ENCODE peak calls at places on chromosomes 12 and 14, in four cellular contexts. One of them, this sample, is unnamed.

GRCh38 chr14:93926209-93926872 is 803 bp upstream of the FAM181A start:
- DNase-seq in HepG2: peak
- DNase-seq in GM12878: no peak
- DNase-seq in H1: no peak
- DNase-seq in this sample: no peak

GRCh38 chr12:42735869-42736361 is 146.4 kb upstream of the PRICKLE1 start:
- DNase-seq in HepG2: no peak
- DNase-seq in GM12878: no peak
- DNase-seq in H1: no peak
- DNase-seq in this sample: no peak

GRCh38 chr12:19643635-19644034 is 204.3 kb downstream of the AEBP2 start:
- DNase-seq in HepG2: peak
- DNase-seq in GM12878: no peak
- DNase-seq in H1: peak
- DNase-seq in this sample: no peak

GRCh38 chr14:36069535-36069900 is 107.0 kb downstream of the PTCSC3 start:
- DNase-seq in HepG2: peak
- DNase-seq in GM12878: no peak
- DNase-seq in H1: peak
- DNase-seq in this sample: peak

GRCh38 chr14:36129181-36129580 is 47.3 kb downstream of the PTCSC3 start:
- DNase-seq in HepG2: no peak
- DNase-seq in GM12878: no peak
- DNase-seq in H1: peak
- DNase-seq in this sample: no peak

GRCh38 chr12:585062-586061 is 77.9 kb downstream of the NINJ2 start:
- DNase-seq in HepG2: peak
- DNase-seq in GM12878: no peak
- DNase-seq in H1: no peak
- DNase-seq in this sample: no peak

GRCh38 chr12:70645494-70646317 is 8.5 kb upstream of the PTPRB start:
- DNase-seq in HepG2: peak
- DNase-seq in GM12878: no peak
- DNase-seq in H1: peak
- DNase-seq in this sample: peak

GRCh38 chr14:104438166-104438887 is 141.2 kb upstream of the C14orf180 start:
- DNase-seq in HepG2: no peak
- DNase-seq in GM12878: no peak
- DNase-seq in H1: no peak
- DNase-seq in this sample: no peak

GRCh38 chr12:125360540-125360939 is 295.3 kb downstream of the AACS start:
- DNase-seq in HepG2: no peak
- DNase-seq in GM12878: no peak
- DNase-seq in H1: no peak
- DNase-seq in this sample: no peak

GRCh38 chr12:105935106-105935505 is 203.6 kb downstream of the NUAK1 start:
- DNase-seq in HepG2: no peak
- DNase-seq in GM12878: no peak
- DNase-seq in H1: no peak
- DNase-seq in this sample: no peak

GRCh38 chr12:65891987-65892481 is 67.8 kb downstream of the HMGA2 start:
- DNase-seq in HepG2: no peak
- DNase-seq in GM12878: no peak
- DNase-seq in H1: no peak
- DNase-seq in this sample: no peak

GRCh38 chr12:68536885-68537284 is 73.8 kb upstream of the RAP1B start:
- DNase-seq in HepG2: no peak
- DNase-seq in GM12878: no peak
- DNase-seq in H1: no peak
- DNase-seq in this sample: no peak

GRCh38 chr12:57592551-57593165 is 1.7 kb downstream of the PIP4K2C start:
- DNase-seq in HepG2: no peak
- DNase-seq in GM12878: no peak
- DNase-seq in H1: no peak
- DNase-seq in this sample: no peak

GRCh38 chr14:56118611-56119181 is 485 bp downstream of the PELI2 start:
- DNase-seq in HepG2: no peak
- DNase-seq in GM12878: no peak
- DNase-seq in H1: no peak
- DNase-seq in this sample: peak

GRCh38 chr12:10236720-10237119 is 24.0 kb downstream of the GABARAPL1 start:
- DNase-seq in HepG2: no peak
- DNase-seq in GM12878: no peak
- DNase-seq in H1: no peak
- DNase-seq in this sample: no peak

GRCh38 chr14:106518054-106518943 is 991.9 kb downstream of the TMEM121 start:
- DNase-seq in HepG2: no peak
- DNase-seq in GM12878: no peak
- DNase-seq in H1: no peak
- DNase-seq in this sample: peak

GRCh38 chr12:67804168-67804567 is 155.6 kb downstream of the DYRK2 start:
- DNase-seq in HepG2: no peak
- DNase-seq in GM12878: no peak
- DNase-seq in H1: no peak
- DNase-seq in this sample: no peak

GRCh38 chr14:104878582-104878981 is 13.5 kb downstream of the CEP170B start:
- DNase-seq in HepG2: no peak
- DNase-seq in GM12878: no peak
- DNase-seq in H1: no peak
- DNase-seq in this sample: no peak

GRCh38 chr14:64955297-64955696 is 12.8 kb upstream of the GPX2 start:
- DNase-seq in HepG2: no peak
- DNase-seq in GM12878: no peak
- DNase-seq in H1: no peak
- DNase-seq in this sample: no peak

GRCh38 chr12:93982847-93983315 is 165.5 kb upstream of the PLXNC1 start:
- DNase-seq in HepG2: no peak
- DNase-seq in GM12878: no peak
- DNase-seq in H1: no peak
- DNase-seq in this sample: no peak

GRCh38 chr14:54715244-54715643 is 148.3 kb downstream of the SAMD4A start:
- DNase-seq in HepG2: no peak
- DNase-seq in GM12878: no peak
- DNase-seq in H1: no peak
- DNase-seq in this sample: peak

GRCh38 chr14:80212025-80212402 is 710 bp upstream of the DIO2 start:
- DNase-seq in HepG2: no peak
- DNase-seq in GM12878: no peak
- DNase-seq in H1: no peak
- DNase-seq in this sample: no peak

DNA sequence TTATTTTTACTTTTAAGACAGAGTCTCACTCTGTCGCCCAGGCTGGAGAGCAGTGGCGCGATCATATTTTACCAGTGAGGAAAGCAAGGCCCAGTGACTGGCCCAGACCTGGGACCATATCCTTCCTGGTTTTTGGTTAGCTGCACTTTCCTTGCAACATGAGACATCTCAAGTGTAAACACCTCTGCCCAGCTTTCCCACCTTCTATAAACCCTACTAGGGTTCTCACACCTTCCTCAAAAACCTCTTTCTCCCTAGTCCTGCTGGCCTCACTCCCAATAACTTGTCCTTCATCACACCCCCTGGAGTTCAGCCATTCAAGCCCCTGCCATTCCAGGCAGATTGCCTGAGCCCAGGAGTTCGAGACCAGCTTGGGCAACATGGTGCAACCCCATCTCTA is 10.3 kb upstream of the PRPH start:
- DNase-seq in HepG2: no peak
- DNase-seq in GM12878: no peak
- DNase-seq in H1: no peak
- DNase-seq in this sample: no peak
- TF ChIP-seq EZH2 in HepG2: no peak
- TF ChIP-seq EZH2 in GM12878: no peak
- TF ChIP-seq EZH2 in H1: no peak
- TF ChIP-seq EZH2 in this sample: no peak

DNA sequence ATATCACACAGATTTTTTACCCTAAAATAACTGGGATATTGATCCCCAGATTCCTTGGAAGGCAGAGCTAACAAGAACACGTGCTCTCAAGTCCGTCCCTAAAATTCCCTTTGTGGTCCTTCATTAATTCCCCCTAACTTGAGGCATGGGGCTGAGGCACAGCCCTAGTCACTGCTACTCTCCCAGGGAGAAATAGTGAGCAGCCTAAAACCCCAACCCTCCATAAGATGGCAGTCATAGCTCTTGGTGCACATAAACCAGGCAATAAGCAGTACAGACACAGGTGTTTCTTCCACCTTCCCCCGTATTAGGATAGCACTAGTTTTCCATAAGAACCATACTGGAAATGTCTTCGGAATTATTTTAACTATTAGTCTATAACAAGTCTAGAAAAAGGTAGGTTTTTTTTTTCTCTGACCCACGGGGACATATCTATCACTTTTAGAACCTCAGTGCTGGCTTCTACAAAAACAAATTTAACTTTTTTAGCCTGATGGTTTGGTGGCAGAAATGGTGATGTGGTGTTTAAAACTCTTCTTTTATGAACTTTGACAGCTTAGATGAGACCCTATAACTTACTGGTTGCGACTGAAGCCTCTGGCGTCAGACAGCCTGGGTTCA is 3.1 kb upstream of the ARHGEF40 start:
- DNase-seq in HepG2: peak
- DNase-seq in GM12878: no peak
- DNase-seq in H1: no peak
- DNase-seq in this sample: no peak
- TF ChIP-seq ATF2 in HepG2: no peak
- TF ChIP-seq ATF2 in GM12878: no peak
- TF ChIP-seq ATF2 in H1: no peak
- TF ChIP-seq ATF2 in this sample: no peak

DNA sequence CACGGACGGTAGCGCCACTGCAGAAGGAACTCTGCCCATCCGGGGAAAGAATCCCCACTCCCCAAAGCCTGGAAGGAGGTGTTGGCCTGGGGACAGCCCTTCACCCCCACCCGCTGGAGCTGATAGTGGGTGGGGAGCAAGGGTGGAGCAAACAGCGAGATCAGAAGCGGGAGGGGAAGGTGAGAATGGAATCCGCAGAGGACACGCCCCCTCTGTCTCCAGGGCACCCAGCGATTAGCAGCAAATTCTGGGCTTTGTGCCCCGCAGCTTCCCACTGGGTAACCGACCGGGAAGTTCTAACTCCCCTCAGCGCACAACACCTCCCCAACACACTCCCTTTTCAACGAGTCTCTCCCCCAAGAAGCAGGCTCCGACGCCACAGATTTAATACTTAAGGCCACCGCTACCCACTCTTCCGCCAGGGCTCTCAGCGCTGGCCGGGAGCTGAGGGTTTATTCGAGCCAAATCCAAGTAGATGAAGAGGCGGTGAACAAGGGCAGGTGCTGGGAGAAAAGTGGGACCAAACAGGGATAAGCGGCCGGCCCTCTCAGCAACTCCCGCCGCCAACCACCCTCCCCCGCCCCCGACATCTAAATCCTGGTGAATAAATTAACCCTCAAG is 1.3 kb downstream of the SLC25A29 start:
- DNase-seq in HepG2: no peak
- DNase-seq in GM12878: no peak
- DNase-seq in H1: no peak
- DNase-seq in this sample: peak
- TF ChIP-seq EZH2 in HepG2: no peak
- TF ChIP-seq EZH2 in GM12878: no peak
- TF ChIP-seq EZH2 in H1: no peak
- TF ChIP-seq EZH2 in this sample: no peak

GRCh38 chr14:90491868-90492560 is 95.2 kb downstream of the CALM1 start:
- DNase-seq in HepG2: no peak
- DNase-seq in GM12878: no peak
- DNase-seq in H1: no peak
- DNase-seq in this sample: peak

GRCh38 chr14:90489916-90490726 is 93.3 kb downstream of the CALM1 start:
- DNase-seq in HepG2: no peak
- DNase-seq in GM12878: no peak
- DNase-seq in H1: no peak
- DNase-seq in this sample: no peak

GRCh38 chr14:90489306-90489705 is 92.5 kb downstream of the CALM1 start:
- DNase-seq in HepG2: no peak
- DNase-seq in GM12878: no peak
- DNase-seq in H1: no peak
- DNase-seq in this sample: no peak

GRCh38 chr14:90490727-90491050 is 93.9 kb downstream of the CALM1 start:
- DNase-seq in HepG2: no peak
- DNase-seq in GM12878: no peak
- DNase-seq in H1: no peak
- DNase-seq in this sample: no peak

GRCh38 chr14:90491221-90491867 is 94.5 kb downstream of the CALM1 start:
- DNase-seq in HepG2: no peak
- DNase-seq in GM12878: no peak
- DNase-seq in H1: no peak
- DNase-seq in this sample: peak
- TF ChIP-seq ATF2 in HepG2: no peak
- TF ChIP-seq ATF2 in GM12878: no peak
- TF ChIP-seq ATF2 in H1: no peak
- TF ChIP-seq ATF2 in this sample: no peak

DNA sequence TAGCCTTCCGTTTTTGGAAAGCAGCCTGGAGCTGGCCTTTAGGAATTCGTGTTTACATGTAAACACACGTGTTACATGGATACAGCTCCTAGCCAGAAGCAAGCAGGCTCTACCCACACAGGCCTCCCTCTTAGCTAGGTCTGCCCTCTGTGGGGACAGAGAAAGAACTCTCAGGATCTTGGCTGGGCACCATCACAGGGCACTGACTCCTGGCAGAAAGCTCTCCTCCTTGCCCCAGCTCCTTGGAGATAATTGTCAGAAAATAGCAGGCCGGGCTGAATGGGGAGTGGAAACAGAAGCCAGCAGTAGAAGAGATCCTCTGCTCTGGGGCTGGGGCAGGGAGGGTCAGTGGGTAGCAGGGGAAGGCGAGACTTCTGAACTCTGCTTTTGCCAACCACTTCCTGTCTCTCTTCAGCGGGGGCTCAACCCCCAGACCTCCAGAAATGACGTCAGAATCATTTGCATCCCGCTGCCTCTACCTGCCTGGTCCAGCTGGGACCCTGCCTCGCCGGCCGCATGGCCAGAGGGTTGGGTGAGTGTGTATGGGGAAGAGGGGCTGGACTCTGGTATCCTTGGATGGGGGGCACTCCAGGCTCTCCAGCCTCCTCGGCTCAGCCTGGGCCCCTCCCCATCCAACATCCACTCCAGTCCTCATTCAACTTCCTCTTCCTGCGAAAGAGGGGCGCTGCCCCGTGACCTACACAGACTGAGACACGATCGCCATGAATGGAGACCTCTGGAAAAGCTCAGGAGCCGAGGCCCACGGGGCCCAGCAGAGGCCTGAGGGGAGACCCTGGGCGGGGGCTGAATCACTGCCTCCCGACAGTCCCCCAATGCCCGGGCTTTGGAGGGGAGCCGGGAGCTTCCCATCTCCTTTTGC is 650 bp upstream of the HOXC4 start:
- DNase-seq in HepG2: no peak
- DNase-seq in GM12878: peak
- DNase-seq in H1: no peak
- DNase-seq in this sample: no peak
- TF ChIP-seq EZH2 in HepG2: no peak
- TF ChIP-seq EZH2 in GM12878: no peak
- TF ChIP-seq EZH2 in H1: peak
- TF ChIP-seq EZH2 in this sample: no peak

GRCh38 chr12:27158322-27158721 is 75.9 kb upstream of the C12orf71 start:
- DNase-seq in HepG2: no peak
- DNase-seq in GM12878: no peak
- DNase-seq in H1: no peak
- DNase-seq in this sample: no peak
- TF ChIP-seq ATF2 in HepG2: no peak
- TF ChIP-seq ATF2 in GM12878: no peak
- TF ChIP-seq ATF2 in H1: no peak
- TF ChIP-seq ATF2 in this sample: no peak

This sample was measured in K562.